ENCODE peak calls at places on chromosome X, in seven cellular contexts. A is fibroblast of pulmonary artery; L is Jurkat, Clone E6-1; I is stimulated activated naive B cell treated with anti-CD40 and anti-IgM and Interleukin-4, amounts not matched to agents 10 μg/mL and 1 μg/mL and 100 μg/mL, for 72 hours; F is stimulated activated CD4-positive, alpha-beta T cell treated with anti-CD3 and anti-CD28 coated beads, Interleukin-4, amount 100 ng/mL, for 4 hours; V is spleen; D is HFF-Myc. H is an unnamed sample.
A peak's percentile ranks its signal among the peaks of the same experiment; 100 is the strongest.

GRCh38 chrX:40646489-40647306 is 663 bp downstream of the CXorf38 start:
- DNase-seq in A (peak; percentile 14), L (no peak), I (peak; percentile 41), F (peak; percentile 8), V (peak; percentile 91), D (no peak), H (peak; percentile 70)

GRCh38 chrX:25068340-25068739 is 52.6 kb upstream of the ARX start:
- DNase-seq in A (no peak), L (no peak), I (no peak), F (no peak), V (no peak), D (no peak), H (no peak)

GRCh38 chrX:97847885-97848679 is 964.4 kb downstream of the RPA4 start:
- DNase-seq in A (no peak), L (no peak), I (no peak), F (no peak), V (no peak), D (no peak), H (no peak)

GRCh38 chrX:77814210-77814609 is 28.2 kb upstream of the ATRX start:
- DNase-seq in A (no peak), L (no peak), I (no peak), F (no peak), V (no peak), D (no peak), H (no peak)

GRCh38 chrX:150308041-150308440 is 55.1 kb upstream of the MAMLD1 start:
- DNase-seq in A (no peak), L (no peak), I (no peak), F (no peak), V (no peak), D (no peak), H (no peak)

GRCh38 chrX:54044877-54045328 is 630 bp upstream of the PHF8 start:
- DNase-seq in A (no peak), L (no peak), I (no peak), F (no peak), V (no peak), D (no peak), H (no peak)

GRCh38 chrX:100615015-100615414 is 21.6 kb downstream of the TSPAN6 start:
- DNase-seq in A (peak; percentile 78), L (no peak), I (peak; percentile 19), F (no peak), V (no peak), D (peak; percentile 45), H (no peak)

GRCh38 chrX:275967-276587 is 5.1 kb upstream of the PLCXD1 start:
- DNase-seq in A (peak; percentile 41), L (no peak), I (no peak), F (peak; percentile 29), V (peak; percentile 93), D (no peak), H (peak; percentile 94)

GRCh38 chrX:12804655-12805054 is 13.4 kb downstream of the PRPS2 start:
- DNase-seq in A (no peak), L (no peak), I (no peak), F (no peak), V (no peak), D (peak; percentile 4), H (no peak)

GRCh38 chrX:77893713-77894112 is 1.5 kb downstream of the MAGT1 start:
- DNase-seq in A (no peak), L (no peak), I (no peak), F (no peak), V (no peak), D (no peak), H (no peak)

GRCh38 chrX:71118985-71119535 is 664 bp downstream of the MED12 start:
- DNase-seq in A (no peak), L (no peak), I (no peak), F (no peak), V (no peak), D (no peak), H (no peak)

GRCh38 chrX:68724531-68725020 is 77.1 kb downstream of the STARD8 start:
- DNase-seq in A (no peak), L (no peak), I (no peak), F (no peak), V (peak; percentile 18), D (no peak), H (no peak)

GRCh38 chrX:154351183-154352011 is 23.0 kb downstream of the FLNA start:
- DNase-seq in A (no peak), L (no peak), I (no peak), F (no peak), V (peak; percentile 88), D (no peak), H (peak; percentile 67)

GRCh38 chrX:48487362-48487785 is 11.4 kb downstream of the FTSJ1 start:
- DNase-seq in A (peak; percentile 85), L (no peak), I (no peak), F (no peak), V (peak; percentile 52), D (peak; percentile 53), H (no peak)

GRCh38 chrX:40012039-40012799 is 85.5 kb downstream of the BCOR start:
- DNase-seq in A (peak; percentile 57), L (no peak), I (peak; percentile 21), F (peak; percentile 30), V (peak; percentile 77), D (no peak), H (peak; percentile 65)

GRCh38 chrX:13598877-13599276 is 29.5 kb downstream of the EGFL6 start:
- DNase-seq in A (peak; percentile 2), L (no peak), I (no peak), F (no peak), V (no peak), D (no peak), H (no peak)

GRCh38 chrX:121172703-121173102 is 125.3 kb downstream of the GLUD2 start:
- DNase-seq in A (no peak), L (no peak), I (no peak), F (no peak), V (no peak), D (no peak), H (no peak)

GRCh38 chrX:97096385-97096784 is 212.7 kb downstream of the RPA4 start:
- DNase-seq in A (peak; percentile 0), L (no peak), I (no peak), F (no peak), V (no peak), D (no peak), H (no peak)

H was measured in upper lobe of right lung.